ENCODE peak calls at places on chromosomes 1 and 21, in four cellular contexts. B, T, O and L are unnamed samples.

GRCh38 chr21:44006656-44007055 is 5.5 kb upstream of the TRAPPC10 start:
- DNase-seq in B (no peak), T (no peak), O (no peak), L (no peak)

GRCh38 chr1:99645699-99646531 is at the start of gene PALMD:
- DNase-seq in B (no peak), T (no peak), O (no peak), L (peak; percentile 70)

GRCh38 chr1:12076425-12077005 is 13.4 kb downstream of the TNFRSF8 start:
- DNase-seq in B (no peak), T (no peak), O (no peak), L (no peak)

GRCh38 chr1:24875976-24876609 is 54.0 kb downstream of the RUNX3 start:
- DNase-seq in B (no peak), T (no peak), O (no peak), L (no peak)

GRCh38 chr1:233904979-233905415 is 521 bp downstream of the SLC35F3 start:
- DNase-seq in B (no peak), T (no peak), O (peak; percentile 84), L (peak; percentile 12)

GRCh38 chr1:21232044-21232443 is 55.3 kb upstream of the EIF4G3 start:
- DNase-seq in B (no peak), T (no peak), O (no peak), L (no peak)

GRCh38 chr1:110829955-110830553 is 42.9 kb upstream of the CD53 start:
- DNase-seq in B (no peak), T (no peak), O (no peak), L (no peak)

GRCh38 chr1:221881805-221882581 is 140.1 kb upstream of the DUSP10 start:
- DNase-seq in B (no peak), T (no peak), O (no peak), L (no peak)

GRCh38 chr1:76190749-76191424 is 116.3 kb downstream of the ST6GALNAC3 start:
- DNase-seq in B (no peak), T (no peak), O (no peak), L (no peak)

GRCh38 chr1:54859687-54860391 is 27.2 kb downstream of the DHCR24 start:
- DNase-seq in B (no peak), T (no peak), O (no peak), L (no peak)